ENCODE peak calls at places on chromosomes 6 and 20, in four cellular contexts. W is tibial artery, E is OCI-M1, X is Karpas-422. G is an unnamed sample.

GRCh38 chr6:35093118-35093445 is 48.1 kb downstream of the TCP11 start:
- DNase-seq in W (no peak), X (no peak), E (no peak), G (peak; percentile 50)

GRCh38 chr20:48921168-48921882 is at the start of gene ARFGEF2:
- DNase-seq in W (peak; percentile 95), E (peak; percentile 97), X (peak; percentile 97), G (no peak)

GRCh38 chr6:22421187-22421586 is 124.4 kb upstream of the PRL start:
- DNase-seq in E (no peak), X (no peak), W (no peak), G (no peak)

GRCh38 chr6:72657391-72657790 is 35.5 kb downstream of the KCNQ5 start:
- DNase-seq in W (no peak), E (no peak), X (no peak), G (no peak)

GRCh38 chr6:113347420-113347819 is 509.7 kb upstream of the MARCKS start:
- DNase-seq in X (no peak), E (no peak), W (no peak), G (no peak)

GRCh38 chr20:17108896-17109295 is 117.9 kb upstream of the PCSK2 start:
- DNase-seq in E (no peak), W (no peak), X (no peak), G (no peak)

GRCh38 chr20:57435498-57436222 is 44.5 kb downstream of the RBM38 start:
- DNase-seq in E (no peak), X (peak; percentile 79), W (peak; percentile 90), G (no peak)

GRCh38 chr20:10504893-10505292 is 69.8 kb downstream of the SLX4IP start:
- DNase-seq in E (peak; percentile 73), X (no peak), W (no peak), G (no peak)

GRCh38 chr20:46406986-46407670 is 713 bp upstream of the ELMO2 start:
- DNase-seq in E (no peak), W (peak; percentile 80), X (peak; percentile 81), G (no peak)

GRCh38 chr20:57698867-57699275 is 10.9 kb downstream of the PMEPA1 start:
- DNase-seq in E (no peak), X (peak; percentile 66), W (no peak), G (no peak)

GRCh38 chr6:16420715-16421461 is 182.5 kb downstream of the GMPR start:
- DNase-seq in W (no peak), E (peak; percentile 72), X (no peak), G (peak; percentile 96)

GRCh38 chr6:147507162-147508072 is 1.1 kb upstream of the SAMD5 start:
- DNase-seq in E (no peak), X (no peak), W (no peak), G (no peak)

GRCh38 chr6:152078804-152079203 is 271.3 kb downstream of the ESR1 start:
- DNase-seq in W (no peak), E (no peak), X (no peak), G (no peak)

GRCh38 chr20:61191096-61191495 is 61.0 kb upstream of the CDH4 start:
- DNase-seq in W (no peak), E (no peak), X (no peak), G (no peak)

GRCh38 chr6:89122625-89123024 is 4.8 kb upstream of the SRSF12 start:
- DNase-seq in E (peak; percentile 76), X (peak; percentile 60), W (no peak), G (no peak)

GRCh38 chr6:164911151-164911550 is 398.3 kb downstream of the C6orf118 start:
- DNase-seq in W (no peak), X (no peak), E (peak; percentile 27), G (no peak)

GRCh38 chr20:38918172-38918571 is 8.0 kb upstream of the FAM83D start:
- DNase-seq in X (no peak), E (no peak), W (no peak), G (no peak)

G was measured in BJ.